ENCODE peak calls at places on chromosomes 7 and 10, in seven cellular contexts. I is AG04450; E is left colon; Q is fibroblast of the conjunctiva; R is naive thymus-derived CD8-positive, alpha-beta T cell; D is WTC11; G is NCI-H1092 treated with DMSO at 0.1 percent for 48 hours. U is an unnamed sample.

GRCh38 chr7:7719235-7719634 is 828 bp upstream of the RPA3 start:
- DNase-seq in R (peak; percentile 7), I (peak; percentile 94), D (no peak), E (no peak), G (peak; percentile 99), Q (peak; percentile 99), U (peak; percentile 96)

GRCh38 chr10:11488126-11488525 is 123.3 kb downstream of the USP6NL start:
- DNase-seq in Q (no peak), G (no peak), D (no peak), R (no peak), E (no peak), I (no peak), U (no peak)

GRCh38 chr10:33661580-33662269 is 327.3 kb upstream of the NRP1 start:
- DNase-seq in E (peak; percentile 50), R (no peak), Q (peak; percentile 51), D (no peak), G (peak; percentile 39), I (no peak), U (peak; percentile 11)

GRCh38 chr7:47147213-47147631 is 434.7 kb downstream of the TNS3 start:
- DNase-seq in E (no peak), Q (no peak), R (no peak), I (no peak), G (no peak), D (no peak), U (no peak)

GRCh38 chr7:149505551-149505950 is 7.9 kb upstream of the ZNF746 start:
- DNase-seq in D (no peak), I (no peak), Q (no peak), G (no peak), R (no peak), E (no peak), U (no peak)

GRCh38 chr10:31604141-31604540 is 285.1 kb downstream of the ZEB1 start:
- DNase-seq in R (no peak), Q (peak; percentile 85), D (no peak), G (peak; percentile 58), E (no peak), I (no peak), U (no peak)

GRCh38 chr10:87177-88080 is 38.3 kb upstream of the TUBB8 start:
- DNase-seq in R (no peak), I (no peak), G (no peak), D (no peak), E (no peak), Q (no peak), U (no peak)

GRCh38 chr10:72694476-72695369 is 2.8 kb downstream of the MCU start:
- DNase-seq in G (no peak), I (no peak), E (no peak), D (no peak), R (no peak), Q (peak; percentile 58), U (no peak)

GRCh38 chr10:115525141-115525540 is 432.0 kb downstream of the ATRNL1 start:
- DNase-seq in G (no peak), R (no peak), Q (no peak), I (no peak), E (no peak), D (no peak), U (no peak)

GRCh38 chr7:65233409-65234034 is 140.1 kb upstream of the ZNF92 start:
- DNase-seq in I (no peak), R (no peak), G (no peak), Q (no peak), E (no peak), D (no peak), U (no peak)

GRCh38 chr7:46881507-46882127 is 700.3 kb downstream of the TNS3 start:
- DNase-seq in R (no peak), G (no peak), I (no peak), D (no peak), E (no peak), Q (no peak), U (no peak)

GRCh38 chr7:155002411-155003214 is at the start of gene PAXIP1:
- DNase-seq in I (no peak), D (peak; percentile 54), E (peak; percentile 49), R (no peak), Q (no peak), G (peak; percentile 76), U (peak; percentile 45)

GRCh38 chr7:36348771-36349170 is 40.9 kb upstream of the ANLN start:
- DNase-seq in D (no peak), R (no peak), E (no peak), G (no peak), Q (no peak), I (no peak), U (no peak)

GRCh38 chr7:84477786-84478405 is 283.3 kb upstream of the SEMA3A start:
- DNase-seq in I (no peak), G (no peak), R (no peak), E (no peak), D (no peak), Q (no peak), U (no peak)

GRCh38 chr10:102231357-102232318 is 5.5 kb downstream of the ELOVL3 start:
- DNase-seq in I (no peak), Q (no peak), G (no peak), R (peak; percentile 63), D (peak; percentile 89), E (peak; percentile 73), U (peak; percentile 39)

GRCh38 chr7:46900312-46901263 is 681.3 kb downstream of the TNS3 start:
- DNase-seq in I (no peak), G (no peak), Q (no peak), R (no peak), D (no peak), E (no peak), U (no peak)

GRCh38 chr7:18715988-18716387 is 220.4 kb downstream of the HDAC9 start:
- DNase-seq in G (no peak), D (no peak), Q (no peak), I (no peak), E (no peak), R (no peak), U (no peak)

GRCh38 chr10:93376372-93377296 is 105.5 kb downstream of the MYOF start:
- DNase-seq in I (peak; percentile 74), D (no peak), G (peak; percentile 71), Q (peak; percentile 86), R (peak; percentile 76), E (peak; percentile 15), U (peak; percentile 78)

GRCh38 chr7:148328906-148329305 is 261.7 kb upstream of the C7orf33 start:
- DNase-seq in D (no peak), R (no peak), I (no peak), G (no peak), Q (no peak), E (no peak), U (no peak)

GRCh38 chr7:16411391-16411790 is 9.9 kb downstream of the CRPPA start:
- DNase-seq in G (no peak), D (no peak), R (no peak), E (no peak), I (no peak), Q (no peak), U (no peak)

GRCh38 chr7:158264881-158265742 is 322.5 kb downstream of the PTPRN2 start:
- DNase-seq in I (no peak), Q (no peak), G (no peak), E (no peak), R (no peak), D (peak; percentile 2), U (no peak)

GRCh38 chr10:57696641-57697040 is 571.1 kb downstream of the IPMK start:
- DNase-seq in Q (peak; percentile 58), R (no peak), D (no peak), G (no peak), E (no peak), I (no peak), U (no peak)

GRCh38 chr7:33743594-33743993 is 161.7 kb upstream of the BMPER start:
- DNase-seq in R (no peak), G (no peak), D (no peak), I (peak; percentile 78), Q (peak; percentile 87), E (no peak), U (no peak)

GRCh38 chr7:26787696-26788095 is 76.7 kb downstream of the SKAP2 start:
- DNase-seq in R (no peak), I (no peak), D (no peak), E (no peak), G (peak; percentile 13), Q (no peak), U (no peak)

GRCh38 chr7:95811846-95812445 is 39.6 kb downstream of the DYNC1I1 start:
- DNase-seq in I (no peak), G (peak; percentile 97), R (no peak), D (no peak), E (no peak), Q (peak; percentile 50), U (no peak)

GRCh38 chr10:7171825-7172224 is 239.0 kb downstream of the SFMBT2 start:
- DNase-seq in G (no peak), R (no peak), Q (no peak), I (no peak), E (no peak), D (no peak), U (no peak)

GRCh38 chr7:1158203-1159126 is 1.5 kb downstream of the ZFAND2A start:
- DNase-seq in Q (no peak), I (no peak), E (no peak), G (no peak), D (no peak), R (no peak), U (no peak)

GRCh38 chr10:96856317-96856716 is 24.2 kb downstream of the LCOR start:
- DNase-seq in Q (no peak), D (no peak), I (no peak), E (no peak), G (no peak), R (no peak), U (no peak)

GRCh38 chr7:136009488-136010079 is 32.4 kb upstream of the MTPN start:
- DNase-seq in Q (peak; percentile 27), E (no peak), D (no peak), I (peak; percentile 13), G (peak; percentile 65), R (peak; percentile 62), U (peak; percentile 46)

GRCh38 chr10:11610855-11611247 is 599 bp downstream of the USP6NL start:
- DNase-seq in D (peak; percentile 35), R (peak; percentile 33), Q (peak; percentile 14), I (no peak), G (no peak), E (peak; percentile 58), U (no peak)

GRCh38 chr7:150325110-150325611 is 1.8 kb upstream of the ACTR3C start:
- DNase-seq in G (no peak), I (no peak), D (no peak), Q (no peak), E (peak; percentile 29), R (no peak), U (no peak)

GRCh38 chr10:108957681-108958080 is 965.6 kb downstream of the XPNPEP1 start:
- DNase-seq in D (no peak), I (no peak), Q (peak; percentile 44), R (no peak), E (no peak), G (no peak), U (no peak)

GRCh38 chr10:112461029-112461887 is 14.2 kb downstream of the VTI1A start:
- DNase-seq in Q (peak; percentile 57), I (peak; percentile 24), D (no peak), R (no peak), E (no peak), G (no peak), U (no peak)

GRCh38 chr7:142698429-142698828 is 50.8 kb upstream of the PRSS1 start:
- DNase-seq in Q (no peak), E (no peak), G (no peak), R (no peak), D (no peak), I (no peak), U (no peak)

GRCh38 chr10:97422921-97423420 is 3.0 kb upstream of the PGAM1 start:
- DNase-seq in Q (peak; percentile 34), G (no peak), I (no peak), R (no peak), D (no peak), E (no peak), U (no peak)

GRCh38 chr7:25666671-25667060 is 438.4 kb upstream of the NPVF start:
- DNase-seq in G (no peak), Q (no peak), I (no peak), R (no peak), D (no peak), E (no peak), U (no peak)

GRCh38 chr10:125137601-125138438 is 22.5 kb downstream of the CTBP2 start:
- DNase-seq in Q (no peak), R (no peak), I (no peak), G (peak; percentile 89), E (peak; percentile 86), D (no peak), U (peak; percentile 77)

GRCh38 chr10:95266674-95267095 is 24.1 kb downstream of the PDLIM1 start:
- DNase-seq in R (no peak), E (no peak), D (no peak), I (no peak), G (no peak), Q (peak; percentile 41), U (no peak)

U was measured in SHP77.